ENCODE peak calls at places on chromosomes 1 and 21, in four cellular contexts. L is SW480; I is AG09319; F is stimulated activated CD4-positive, alpha-beta T cell treated with anti-CD3 and anti-CD28 coated beads, Interleukin-2, amount 100 ng/mL, for 24 hours. P is an unnamed sample.

GRCh38 chr1:3727042-3727824 is 25.0 kb upstream of the CCDC27 start:
- DNase-seq in F (peak; percentile 42), I (no peak), L (no peak), P (no peak)

GRCh38 chr1:154955039-154955717 is 721 bp downstream of the PBXIP1 start:
- DNase-seq in F (peak; percentile 73), I (peak; percentile 35), L (peak; percentile 44), P (peak; percentile 83)

GRCh38 chr1:39187276-39188046 is 17.0 kb upstream of the MACF1 start:
- DNase-seq in L (no peak), I (no peak), F (no peak), P (no peak)

GRCh38 chr1:91553196-91553595 is 52.5 kb downstream of the CDC7 start:
- DNase-seq in I (no peak), F (no peak), L (no peak), P (no peak)

GRCh38 chr1:26094677-26095383 is 16.8 kb upstream of the PDIK1L start:
- DNase-seq in F (no peak), I (no peak), L (no peak), P (no peak)

GRCh38 chr1:225827076-225827475 is 17.2 kb downstream of the EPHX1 start:
- DNase-seq in I (no peak), L (no peak), F (no peak), P (no peak)

GRCh38 chr21:44011774-44012473 is at the start of gene TRAPPC10:
- DNase-seq in L (peak; percentile 84), F (peak; percentile 87), I (peak; percentile 60), P (peak; percentile 89)

GRCh38 chr1:245571872-245572294 is 417.1 kb downstream of the KIF26B start:
- DNase-seq in L (no peak), I (no peak), F (no peak), P (no peak)

GRCh38 chr1:187853505-187853904 is 1024.8 kb downstream of the PLA2G4A start:
- DNase-seq in I (no peak), F (no peak), L (no peak), P (no peak)

GRCh38 chr1:203361843-203362524 is 11.1 kb upstream of the FMOD start:
- DNase-seq in I (no peak), F (no peak), L (no peak), P (no peak)

GRCh38 chr21:30257773-30258172 is 25.0 kb downstream of the KRTAP24-1 start:
- DNase-seq in F (no peak), L (peak; percentile 32), I (no peak), P (no peak)

GRCh38 chr21:45016491-45017375 is 57.6 kb upstream of the ADARB1 start:
- DNase-seq in L (no peak), I (no peak), F (no peak), P (no peak)

GRCh38 chr1:24941566-24941965 is 11.5 kb upstream of the RUNX3 start:
- DNase-seq in L (no peak), F (no peak), I (no peak), P (no peak)

GRCh38 chr1:212490276-212490675 is 57.6 kb downstream of the NENF start:
- DNase-seq in I (no peak), F (no peak), L (no peak), P (no peak)

GRCh38 chr1:191537030-191537429 is 621.2 kb upstream of the RGS18 start:
- DNase-seq in L (no peak), I (no peak), F (no peak), P (no peak)

GRCh38 chr1:229819091-229819490 is 193.0 kb downstream of the URB2 start:
- DNase-seq in F (no peak), L (no peak), I (no peak), P (no peak)

GRCh38 chr1:170725326-170725725 is 61.4 kb downstream of the PRRX1 start:
- DNase-seq in L (no peak), I (no peak), F (no peak), P (no peak)

GRCh38 chr21:24197956-24198355 is 1409.3 kb downstream of the MRPL39 start:
- DNase-seq in L (no peak), I (no peak), F (no peak), P (no peak)

GRCh38 chr1:58785424-58786058 is 1.7 kb upstream of the JUN start:
- DNase-seq in F (peak; percentile 28), I (no peak), L (peak; percentile 69), P (no peak)

GRCh38 chr1:223482766-223483165 is 89.6 kb downstream of the CCDC185 start:
- DNase-seq in I (no peak), L (no peak), F (no peak), P (no peak)

GRCh38 chr21:43268086-43268803 is 99.4 kb downstream of the CRYAA start:
- DNase-seq in I (no peak), F (no peak), L (no peak), P (no peak)

GRCh38 chr1:3827813-3828307 is 29.2 kb downstream of the CEP104 start:
- DNase-seq in F (no peak), L (no peak), I (no peak), P (no peak)

GRCh38 chr1:218467101-218467728 is 122.1 kb downstream of the TGFB2 start:
- DNase-seq in L (no peak), F (no peak), I (peak; percentile 87), P (no peak)

GRCh38 chr1:158028956-158029355 is 35.5 kb downstream of the KIRREL1 start:
- DNase-seq in I (no peak), L (no peak), F (no peak), P (no peak)

GRCh38 chr1:108533351-108534083 is 26.4 kb upstream of the EEIG2 start:
- DNase-seq in I (no peak), F (peak; percentile 12), L (no peak), P (peak; percentile 57)

GRCh38 chr1:16244650-16245285 is 7.8 kb upstream of the CPLANE2 start:
- DNase-seq in L (no peak), I (no peak), F (no peak), P (no peak)

GRCh38 chr1:164515932-164516331 is 43.1 kb upstream of the PBX1 start:
- DNase-seq in L (no peak), I (no peak), F (no peak), P (no peak)

GRCh38 chr1:78210167-78210566 is 164.4 kb downstream of the GIPC2 start:
- DNase-seq in L (no peak), I (no peak), F (no peak), P (no peak)

GRCh38 chr1:2137257-2138121 is 57.1 kb downstream of the FAAP20 start:
- DNase-seq in F (no peak), L (peak; percentile 88), I (no peak), P (no peak)

GRCh38 chr21:45887788-45888187 is 93.8 kb upstream of the COL6A1 start:
- DNase-seq in I (no peak), F (no peak), L (no peak), P (no peak)

GRCh38 chr1:25978404-25978803 is 19.5 kb downstream of the PAFAH2 start:
- DNase-seq in L (no peak), F (no peak), I (no peak), P (no peak)

GRCh38 chr1:154170547-154171221 is 15.8 kb upstream of the NUP210L start:
- DNase-seq in F (peak; percentile 43), L (no peak), I (no peak), P (peak; percentile 76)

GRCh38 chr1:201954263-201955008 is 867 bp upstream of the TIMM17A start:
- DNase-seq in F (peak; percentile 24), L (no peak), I (no peak), P (no peak)

GRCh38 chr1:115364044-115364775 is 26.2 kb upstream of the NGF start:
- DNase-seq in F (no peak), L (no peak), I (peak; percentile 57), P (no peak)

GRCh38 chr1:41811051-41811795 is 107.5 kb downstream of the HIVEP3 start:
- DNase-seq in I (no peak), L (no peak), F (peak; percentile 66), P (peak; percentile 59)

GRCh38 chr1:25570798-25571521 is 27.6 kb downstream of the LDLRAP1 start:
- DNase-seq in I (no peak), F (no peak), L (no peak), P (no peak)

P was measured in T-helper 2 cell treated with Interferon-gamma antibody and Interleukin-4, amounts not matched to agents 5 μg/mL and 100 μg/mL, for 36 hours.